ENCODE peak calls at places on chromosomes 5 and 9, in eight cellular contexts. E is aorta; D is left lung; R is PC-3; W is T-cell; Y is activated T-cell treated with anti-CD3 and anti-CD28 coated beads, Interleukin-2, amount 50 U/mL, for 4 hours; P is activated CD4-positive, alpha-beta T cell treated with anti-CD3 and anti-CD28 coated beads for 36 hours; N is activated CD4-positive, CD25-positive, alpha-beta regulatory T cell treated with anti-CD3 and anti-CD28 coated beads, Interleukin-2, amount 50 U/mL, for 24 hours. M is an unnamed sample.

GRCh38 chr5:179679014-179679674 is 1.7 kb downstream of the CBY3 start:
- ATAC-seq in E (peak; percentile 72), D (peak; percentile 79), R (no peak), W (peak; percentile 32), Y (peak; percentile 34), P (peak; percentile 39), N (peak; percentile 30), M (peak; percentile 11)

GRCh38 chr5:56085205-56085604 is 90.4 kb upstream of the IL6ST start:
- ATAC-seq in E (no peak), D (no peak), R (no peak), W (no peak), Y (no peak), P (no peak), N (no peak), M (no peak)

GRCh38 chr5:32733582-32734340 is 22.6 kb downstream of the NPR3 start:
- ATAC-seq in E (no peak), D (no peak), R (no peak), W (no peak), Y (no peak), P (no peak), N (no peak), M (no peak)

GRCh38 chr5:135360278-135361274 is 38.5 kb downstream of the MACROH2A1 start:
- ATAC-seq in E (no peak), D (no peak), R (no peak), W (no peak), Y (no peak), P (no peak), N (no peak), M (no peak)

GRCh38 chr9:95763006-95763405 is 112.5 kb upstream of the ERCC6L2 start:
- ATAC-seq in E (no peak), D (no peak), R (no peak), W (no peak), Y (no peak), P (no peak), N (no peak), M (no peak)

GRCh38 chr5:128644863-128645262 is 106.8 kb upstream of the FBN2 start:
- ATAC-seq in E (no peak), D (no peak), R (peak; percentile 79), W (no peak), Y (no peak), P (no peak), N (no peak), M (peak; percentile 55)

GRCh38 chr5:143413964-143414669 is 10.6 kb upstream of the NR3C1 start:
- ATAC-seq in E (no peak), D (no peak), R (no peak), W (peak; percentile 36), Y (no peak), P (no peak), N (peak; percentile 55), M (no peak)

GRCh38 chr5:147560982-147561381 is 51.1 kb upstream of the DPYSL3 start:
- ATAC-seq in E (no peak), D (no peak), R (no peak), W (no peak), Y (no peak), P (no peak), N (no peak), M (no peak)

GRCh38 chr9:120109242-120109641 is 470.7 kb downstream of the CDK5RAP2 start:
- ATAC-seq in E (no peak), D (no peak), R (no peak), W (no peak), Y (no peak), P (no peak), N (no peak), M (no peak)

GRCh38 chr9:34646211-34647083 is at the start of gene GALT:
- ATAC-seq in E (peak; percentile 94), D (peak; percentile 96), R (peak; percentile 73), W (peak; percentile 89), Y (peak; percentile 87), P (peak; percentile 90), N (peak; percentile 89), M (peak; percentile 93)

GRCh38 chr5:81424728-81425127 is 30.8 kb upstream of the ACOT12 start:
- ATAC-seq in E (no peak), D (no peak), R (no peak), W (no peak), Y (no peak), P (no peak), N (no peak), M (no peak)

M was measured in SK-N-SH treated with all-trans-retinoic acid at 6 μM for 48 hours.